ENCODE peak calls at places on chromosomes 1 and 21, in six cellular contexts. T is mucosa of descending colon, U is K562, W is AG04450, G is heart left ventricle, H is endothelial cell. D is an unnamed sample.

GRCh38 chr1:54271341-54271740 is 71.4 kb downstream of the MRPL37 start:
- DNase-seq in T (no peak), U (no peak), W (no peak), G (peak), H (no peak), D (no peak)

GRCh38 chr1:93255222-93256079 is 74.9 kb downstream of the CCDC18 start:
- DNase-seq in T (no peak), U (no peak), W (peak), G (no peak), H (no peak), D (no peak)

GRCh38 chr1:205678286-205679111 is 1.8 kb downstream of the SLC45A3 start:
- DNase-seq in T (no peak), U (peak), W (no peak), G (peak), H (no peak), D (no peak)

GRCh38 chr1:198156111-198156744 is 570 bp upstream of the NEK7 start:
- DNase-seq in T (peak), U (peak), W (no peak), G (peak), H (peak), D (no peak)

GRCh38 chr1:243595527-243596206 is 254.4 kb downstream of the AKT3 start:
- DNase-seq in T (no peak), U (no peak), W (peak), G (no peak), H (no peak), D (no peak)

GRCh38 chr1:36083635-36084501 is at the start of gene TEKT2:
- DNase-seq in T (no peak), U (no peak), W (no peak), G (no peak), H (peak), D (peak)

GRCh38 chr1:109477821-109478220 is 5.9 kb upstream of the ATXN7L2 start:
- DNase-seq in T (no peak), U (peak), W (no peak), G (no peak), H (no peak), D (no peak)

GRCh38 chr1:143604887-143605286 is 366.9 kb downstream of the FAM72C start:
- DNase-seq in T (no peak), U (no peak), W (no peak), G (no peak), H (no peak), D (no peak)

GRCh38 chr1:184494929-184495328 is 108.1 kb downstream of the C1orf21 start:
- DNase-seq in T (no peak), U (no peak), W (no peak), G (no peak), H (no peak), D (no peak)

GRCh38 chr1:179082308-179083030 is 599 bp downstream of the TOR3A start:
- DNase-seq in T (peak), U (peak), W (no peak), G (peak), H (peak), D (no peak)

GRCh38 chr21:15669247-15669646 is 60.5 kb upstream of the USP25 start:
- DNase-seq in T (no peak), U (no peak), W (no peak), G (no peak), H (no peak), D (no peak)

GRCh38 chr1:19786988-19787423 is 12.7 kb downstream of the TMCO4 start:
- DNase-seq in T (peak), U (no peak), W (no peak), G (no peak), H (no peak), D (no peak)

GRCh38 chr1:93061895-93062792 is 16.9 kb upstream of the MTF2 start:
- DNase-seq in T (peak), U (peak), W (no peak), G (no peak), H (no peak), D (no peak)

GRCh38 chr1:12102066-12102465 is 39.0 kb downstream of the TNFRSF8 start:
- DNase-seq in T (no peak), U (no peak), W (no peak), G (no peak), H (no peak), D (peak)

GRCh38 chr1:221227872-221228337 is 348.7 kb downstream of the HLX start:
- DNase-seq in T (no peak), U (no peak), W (no peak), G (no peak), H (no peak), D (no peak)

GRCh38 chr1:244435562-244436205 is 16.0 kb downstream of the ADSS2 start:
- DNase-seq in T (no peak), U (no peak), W (no peak), G (no peak), H (no peak), D (no peak)

GRCh38 chr21:45639206-45640000 is 4.1 kb upstream of the PCBP3 start:
- DNase-seq in T (no peak), U (no peak), W (no peak), G (no peak), H (no peak), D (no peak)

GRCh38 chr1:118257946-118258345 is 72.9 kb upstream of the SPAG17 start:
- DNase-seq in T (no peak), U (no peak), W (no peak), G (no peak), H (no peak), D (no peak)

GRCh38 chr1:115543247-115543646 is 98.5 kb upstream of the VANGL1 start:
- DNase-seq in T (no peak), U (no peak), W (no peak), G (no peak), H (no peak), D (no peak)

GRCh38 chr1:209751627-209752231 is 4.1 kb upstream of the TRAF3IP3 start:
- DNase-seq in T (no peak), U (no peak), W (no peak), G (no peak), H (no peak), D (no peak)

DNA sequence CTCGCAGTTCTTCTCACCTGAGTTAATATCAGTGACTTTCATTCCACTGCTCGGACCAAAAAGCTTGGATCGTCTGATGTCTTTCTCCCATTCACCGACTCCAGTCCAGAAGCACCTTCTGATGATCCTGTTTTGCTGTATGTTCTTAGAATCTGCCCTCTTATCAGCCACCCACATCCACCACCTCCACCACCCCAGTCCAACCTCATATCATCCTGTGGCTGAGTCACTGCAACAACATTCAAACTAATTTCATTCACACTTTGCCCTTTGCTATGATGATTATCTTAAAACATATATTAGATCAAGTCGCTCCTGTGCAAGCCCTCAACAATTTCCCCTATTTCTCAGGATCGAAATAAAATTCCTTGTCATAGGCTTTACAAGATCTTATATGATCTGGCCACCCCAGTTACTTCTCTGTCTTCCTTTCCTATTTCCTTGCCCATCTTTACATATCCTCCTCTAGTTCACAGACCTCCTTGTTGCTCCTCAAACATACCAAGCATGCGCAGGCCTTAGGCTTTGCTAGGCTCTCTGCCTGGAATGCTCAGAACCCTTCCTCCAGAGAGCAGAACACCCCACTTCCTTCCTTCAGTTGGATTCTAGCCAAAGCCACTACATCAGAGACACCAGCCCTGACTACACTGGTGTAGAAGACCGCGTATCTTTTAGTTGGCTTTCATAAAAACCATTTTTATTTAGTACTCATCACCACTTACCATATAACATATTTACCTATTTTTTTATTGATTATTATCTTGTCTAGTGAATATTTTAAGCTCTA is 335.7 kb upstream of the GREM2 start:
- DNase-seq in T (no peak), U (no peak), W (no peak), G (no peak), H (no peak), D (no peak)
- TF ChIP-seq CTCF in T (no peak), U (no peak), W (no peak), G (no peak), H (no peak), D (no peak)

DNA sequence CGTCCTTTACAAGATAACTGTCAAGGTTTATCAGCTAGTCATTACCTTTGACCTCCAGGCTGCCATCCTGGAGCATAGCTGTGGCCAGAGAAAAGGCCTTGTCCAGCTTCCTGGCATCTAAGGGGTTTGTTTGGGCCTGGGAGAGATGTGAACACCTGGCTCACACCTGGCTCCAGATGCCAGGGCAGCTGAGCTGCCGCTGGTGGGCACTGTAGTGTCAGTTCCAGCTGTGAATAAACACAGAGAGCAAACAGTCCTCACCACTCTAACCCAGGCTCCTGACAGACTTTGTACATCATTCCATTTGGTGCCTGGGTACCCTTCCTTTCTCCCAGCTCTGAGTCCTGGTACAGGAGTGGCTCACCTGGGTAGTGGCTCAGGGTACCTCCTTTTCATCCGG is 14.3 kb upstream of the KCNA10 start:
- DNase-seq in T (no peak), U (no peak), W (no peak), G (no peak), H (no peak), D (no peak)
- TF ChIP-seq CTCF in T (no peak), U (no peak), W (no peak), G (no peak), H (no peak), D (no peak)

GRCh38 chr1:13764533-13764932 is 64.5 kb downstream of the PRDM2 start:
- DNase-seq in T (no peak), U (no peak), W (no peak), G (no peak), H (no peak), D (no peak)
- TF ChIP-seq CTCF in T (no peak), U (no peak), W (peak), G (no peak), H (no peak), D (no peak)

GRCh38 chr1:55337801-55338447 is 122.8 kb upstream of the USP24 start:
- DNase-seq in T (peak), U (peak), W (no peak), G (no peak), H (peak), D (no peak)
- TF ChIP-seq CTCF in T (no peak), U (peak), W (peak), G (peak), H (peak), D (peak)

GRCh38 chr1:152487871-152488270 is 22.7 kb upstream of the LCE5A start:
- DNase-seq in T (no peak), U (no peak), W (no peak), G (no peak), H (no peak), D (no peak)

GRCh38 chr1:152481869-152482664 is 28.5 kb upstream of the LCE5A start:
- DNase-seq in T (peak), U (no peak), W (no peak), G (no peak), H (no peak), D (no peak)

DNA sequence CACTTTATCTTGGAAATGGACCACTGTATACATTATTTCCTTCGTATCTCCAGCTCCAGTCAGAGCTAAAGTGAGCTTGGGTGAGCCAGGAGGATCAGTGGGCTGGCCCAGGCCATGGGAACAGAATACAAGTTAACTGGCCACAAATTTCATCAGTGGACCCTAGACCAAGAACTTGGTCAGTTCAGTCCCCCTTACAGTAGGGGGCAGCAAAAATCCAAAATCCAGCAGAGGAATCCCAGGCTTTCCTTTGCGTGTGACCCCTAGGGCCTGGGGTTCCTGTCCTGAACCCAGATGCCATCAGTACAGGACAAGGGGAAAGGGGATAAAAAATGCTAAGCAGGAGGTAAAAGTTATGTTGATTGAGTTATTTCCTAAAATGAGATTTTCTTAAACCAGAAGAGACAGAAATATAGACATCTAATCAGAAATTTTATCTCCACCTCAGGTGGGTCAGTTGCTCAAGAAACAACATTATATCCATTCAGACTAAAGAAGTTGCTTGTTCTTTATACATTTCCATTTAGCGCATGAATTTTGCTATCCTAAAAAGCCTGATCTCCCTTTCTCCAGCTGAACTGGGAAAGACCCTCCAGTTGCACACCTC is 24.1 kb upstream of the LCE5A start:
- DNase-seq in T (no peak), U (peak), W (no peak), G (no peak), H (no peak), D (no peak)
- TF ChIP-seq CTCF in T (no peak), U (peak), W (no peak), G (no peak), H (peak), D (peak)

D was measured in chondrocyte.